ENCODE peak calls at places on chromosomes 11 and 22, in six cellular contexts. G, O, D, E, M and Z are unnamed samples.

GRCh38 chr22:24145446-24146189 is 35.7 kb upstream of the SUSD2 start:
- DNase-seq in G (no peak), O (no peak), D (no peak), E (no peak), M (peak), Z (no peak)

GRCh38 chr22:49229483-49230193 is 598.0 kb downstream of the BRD1 start:
- DNase-seq in G (peak), O (no peak), D (no peak), E (no peak), M (no peak), Z (no peak)

GRCh38 chr11:9260182-9261146 is 4.7 kb downstream of the DENND5A start:
- DNase-seq in G (no peak), O (no peak), D (no peak), E (no peak), M (no peak), Z (no peak)

GRCh38 chr11:121367434-121367833 is 74.9 kb downstream of the SC5D start:
- DNase-seq in G (peak), O (no peak), D (no peak), E (peak), M (peak), Z (no peak)

GRCh38 chr11:112615238-112615637 is 346.0 kb upstream of the NCAM1 start:
- DNase-seq in G (no peak), O (no peak), D (no peak), E (no peak), M (no peak), Z (no peak)

GRCh38 chr11:97092823-97093222 is 703.0 kb downstream of the JRKL start:
- DNase-seq in G (no peak), O (no peak), D (no peak), E (no peak), M (peak), Z (no peak)

GRCh38 chr11:15725246-15725645 is 610.5 kb downstream of the INSC start:
- DNase-seq in G (no peak), O (no peak), D (no peak), E (no peak), M (no peak), Z (no peak)

GRCh38 chr22:20953668-20954500 is 13.2 kb upstream of the AIFM3 start:
- DNase-seq in G (no peak), O (no peak), D (no peak), E (no peak), M (no peak), Z (no peak)

GRCh38 chr11:66015094-66015881 is 3.5 kb downstream of the CST6 start:
- DNase-seq in G (no peak), O (peak), D (no peak), E (no peak), M (no peak), Z (no peak)

GRCh38 chr11:104620991-104621390 is 277.3 kb downstream of the CASP12 start:
- DNase-seq in G (no peak), O (no peak), D (no peak), E (no peak), M (no peak), Z (no peak)

GRCh38 chr11:128904872-128905344 is 13.8 kb downstream of the KCNJ5 start:
- DNase-seq in G (peak), O (peak), D (no peak), E (no peak), M (peak), Z (no peak)

GRCh38 chr11:34029176-34029575 is 22.4 kb upstream of the CAPRIN1 start:
- DNase-seq in G (no peak), O (no peak), D (no peak), E (no peak), M (no peak), Z (no peak)

GRCh38 chr11:92941676-92942571 is 27.5 kb upstream of the MTNR1B start:
- DNase-seq in G (no peak), O (no peak), D (no peak), E (no peak), M (peak), Z (no peak)